ENCODE peak calls at places on chromosomes 7 and 10, in six cellular contexts. Y is AG09309, M is stomach, E is fibroblast of pulmonary artery, D is kidney epithelial cell, S is AG10803. K is an unnamed sample.

GRCh38 chr7:116505278-116505677 is 5.7 kb downstream of the CAV2 start:
- DNase-seq in E (no peak), Y (no peak), M (no peak), S (no peak), D (no peak), K (no peak)

GRCh38 chr10:7872041-7872442 is 53.7 kb downstream of the TAF3 start:
- DNase-seq in S (no peak), Y (no peak), E (peak; percentile 35), M (no peak), D (no peak), K (peak; percentile 34)

GRCh38 chr10:93804200-93804599 is 46.5 kb downstream of the LGI1 start:
- DNase-seq in D (no peak), M (no peak), Y (no peak), S (no peak), E (no peak), K (no peak)

GRCh38 chr10:122658356-122659049 is 41.1 kb downstream of the C10orf120 start:
- DNase-seq in Y (no peak), S (no peak), E (no peak), M (no peak), D (no peak), K (no peak)

GRCh38 chr7:129461809-129462208 is 27.6 kb downstream of the STRIP2 start:
- DNase-seq in E (no peak), M (no peak), D (no peak), S (no peak), Y (no peak), K (no peak)

GRCh38 chr10:33279276-33279675 is 55.2 kb downstream of the NRP1 start:
- DNase-seq in Y (no peak), D (no peak), M (no peak), S (peak; percentile 69), E (peak; percentile 45), K (no peak)

GRCh38 chr7:142964502-142965246 is 2.5 kb upstream of the KEL start:
- DNase-seq in Y (no peak), D (no peak), S (no peak), E (no peak), M (no peak), K (no peak)

GRCh38 chr10:28470873-28471704 is 61.8 kb upstream of the WAC start:
- DNase-seq in S (peak; percentile 46), D (no peak), Y (peak; percentile 7), E (no peak), M (no peak), K (no peak)

GRCh38 chr7:128458956-128459355 is 3.3 kb downstream of the HILPDA start:
- DNase-seq in D (no peak), M (no peak), E (no peak), Y (no peak), S (no peak), K (no peak)

GRCh38 chr7:98024075-98024474 is 34.1 kb upstream of the OCM2 start:
- DNase-seq in S (no peak), M (no peak), D (no peak), E (no peak), Y (no peak), K (no peak)

GRCh38 chr10:24435374-24435773 is 226.4 kb downstream of the KIAA1217 start:
- DNase-seq in S (peak; percentile 77), E (no peak), M (no peak), Y (peak; percentile 71), D (no peak), K (peak; percentile 55)

GRCh38 chr7:64775289-64775688 is 18.9 kb upstream of the ZNF138 start:
- DNase-seq in D (no peak), M (no peak), E (no peak), Y (no peak), S (no peak), K (no peak)

GRCh38 chr7:73823257-73823656 is 7.5 kb upstream of the CLDN4 start:
- DNase-seq in S (no peak), M (no peak), E (no peak), D (no peak), Y (no peak), K (no peak)

GRCh38 chr10:1033601-1034000 is 7.9 kb upstream of the IDI2 start:
- DNase-seq in M (no peak), S (no peak), E (no peak), Y (no peak), D (no peak), K (no peak)

GRCh38 chr10:79905322-79906314 is 43.3 kb downstream of the SFTPD start:
- DNase-seq in M (no peak), S (peak; percentile 58), Y (peak; percentile 11), D (peak; percentile 14), E (peak; percentile 12), K (peak; percentile 17)

GRCh38 chr10:3625959-3626751 is 158.9 kb downstream of the KLF6 start:
- DNase-seq in M (no peak), D (peak; percentile 45), E (peak; percentile 49), S (peak; percentile 43), Y (peak; percentile 65), K (peak; percentile 84)

GRCh38 chr7:70484255-70484654 is 647.7 kb upstream of the GALNT17 start:
- DNase-seq in E (no peak), S (no peak), Y (no peak), M (no peak), D (no peak), K (no peak)

GRCh38 chr7:92747041-92747835 is 89.1 kb downstream of the CDK6 start:
- DNase-seq in D (no peak), Y (no peak), E (no peak), M (no peak), S (peak; percentile 61), K (no peak)

GRCh38 chr7:128362670-128363069 is 1.2 kb upstream of the PRRT4 start:
- DNase-seq in Y (no peak), E (no peak), M (no peak), S (peak; percentile 15), D (no peak), K (no peak)

GRCh38 chr7:26655761-26656160 is 208.6 kb downstream of the SKAP2 start:
- DNase-seq in Y (no peak), S (no peak), D (no peak), E (no peak), M (no peak), K (no peak)

GRCh38 chr10:69073025-69073424 is 14.9 kb upstream of the SRGN start:
- DNase-seq in M (no peak), D (no peak), S (no peak), Y (no peak), E (no peak), K (no peak)

GRCh38 chr10:31774291-31774900 is 154.2 kb downstream of the ARHGAP12 start:
- DNase-seq in E (no peak), M (no peak), D (no peak), Y (no peak), S (peak; percentile 24), K (no peak)

GRCh38 chr7:138865843-138866242 is 67.8 kb upstream of the ATP6V0A4 start:
- DNase-seq in S (no peak), Y (no peak), D (no peak), M (no peak), E (peak; percentile 16), K (peak; percentile 46)

DNA sequence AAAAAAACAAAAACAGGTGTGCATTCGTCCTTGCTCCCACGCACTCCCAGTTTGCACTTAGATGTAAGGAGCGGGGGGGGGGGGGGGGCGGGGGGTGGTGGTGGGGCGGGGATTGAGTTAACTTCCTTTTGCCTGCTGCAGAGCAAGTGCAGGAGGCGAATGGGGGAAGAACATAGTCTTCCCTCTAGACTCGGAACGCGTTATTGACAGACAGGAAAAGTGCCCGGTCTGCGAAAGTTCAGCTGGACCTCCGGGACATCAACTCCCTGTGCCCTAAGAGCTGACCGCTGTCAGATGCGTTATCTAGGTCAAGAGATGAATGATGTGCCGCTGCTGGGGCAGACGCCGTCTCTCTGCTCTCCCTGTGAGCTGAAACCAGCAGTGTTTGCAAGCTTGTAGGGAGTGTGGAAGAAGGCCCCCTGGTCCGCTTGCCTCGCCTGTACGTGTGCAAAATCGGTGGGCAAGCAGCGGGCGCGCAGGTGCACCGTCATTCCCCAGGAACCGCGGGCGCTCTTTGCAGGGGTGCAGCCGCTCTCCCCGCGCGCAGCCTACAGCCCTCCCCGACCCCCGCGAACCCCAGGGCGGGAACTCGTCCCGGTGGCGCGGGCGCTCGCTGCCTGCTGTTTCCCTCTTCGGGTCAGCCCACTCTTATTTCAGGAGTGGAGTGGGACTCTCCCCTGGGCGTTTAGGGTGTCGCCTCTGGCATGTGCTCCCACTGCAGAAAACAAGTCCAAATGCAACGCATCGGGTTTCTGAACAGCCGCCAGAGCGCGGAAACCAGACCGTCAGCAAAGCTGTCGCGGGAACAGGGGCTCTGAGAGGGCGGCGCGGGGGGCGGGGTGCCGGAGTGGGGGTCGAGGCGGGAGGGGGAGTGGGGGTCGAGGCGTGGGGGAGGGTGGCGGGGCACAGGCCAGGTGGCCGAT is 1.9 kb upstream of the PFKFB3 start:
- DNase-seq in M (no peak), E (no peak), S (peak; percentile 25), D (no peak), Y (no peak), K (peak; percentile 49)
- H3K4me3 ChIP-seq in M (peak overlapping the region; percentile 77), E (peak overlapping the region; percentile 52), S (peak overlapping the region; percentile 63), D (peak overlapping the region; percentile 42), Y (peak overlapping the region; percentile 48), K (peak overlapping the region; percentile 59)

DNA sequence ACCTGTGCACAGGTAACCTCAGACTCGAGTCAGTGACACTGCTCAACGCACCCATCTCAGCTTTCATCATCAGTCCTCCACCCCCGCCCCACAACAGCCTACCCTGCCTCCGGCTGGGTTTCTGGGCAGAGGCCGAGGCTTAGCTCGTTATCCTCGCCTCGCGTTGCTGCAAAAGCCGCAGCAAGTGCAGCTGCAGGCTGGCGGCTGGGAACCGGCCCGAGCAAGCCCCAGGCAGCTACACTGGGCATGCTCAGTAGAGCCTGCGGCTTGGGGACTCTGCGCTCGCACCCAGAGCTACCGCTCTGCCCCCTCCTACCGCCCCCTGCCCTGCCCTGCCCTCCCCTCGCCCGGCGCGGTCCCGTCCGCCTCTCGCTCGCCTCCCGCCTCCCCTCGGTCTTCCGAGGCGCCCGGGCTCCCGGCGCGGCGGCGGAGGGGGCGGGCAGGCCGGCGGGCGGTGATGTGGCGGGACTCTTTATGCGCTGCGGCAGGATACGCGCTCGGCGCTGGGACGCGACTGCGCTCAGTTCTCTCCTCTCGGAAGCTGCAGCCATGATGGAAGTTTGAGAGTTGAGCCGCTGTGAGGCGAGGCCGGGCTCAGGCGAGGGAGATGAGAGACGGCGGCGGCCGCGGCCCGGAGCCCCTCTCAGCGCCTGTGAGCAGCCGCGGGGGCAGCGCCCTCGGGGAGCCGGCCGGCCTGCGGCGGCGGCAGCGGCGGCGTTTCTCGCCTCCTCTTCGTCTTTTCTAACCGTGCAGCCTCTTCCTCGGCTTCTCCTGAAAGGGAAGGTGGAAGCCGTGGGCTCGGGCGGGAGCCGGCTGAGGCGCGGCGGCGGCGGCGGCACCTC is at the start of the genes KLLN and PTEN:
- DNase-seq in D (no peak), Y (peak; percentile 84), S (peak; percentile 95), E (peak; percentile 95), M (peak; percentile 90), K (peak; percentile 95)
- TF ChIP-seq CTCF in D (no peak), Y (no peak), S (no peak), E (no peak), M (no peak), K (no peak)

GRCh38 chr10:110165239-110165638 is 42.2 kb upstream of the MXI1 start:
- DNase-seq in M (no peak), Y (no peak), E (no peak), S (no peak), D (no peak), K (no peak)
- H3K4me3 ChIP-seq in M (no peak overlapping the region), Y (no peak overlapping the region), E (no peak overlapping the region), S (no peak overlapping the region), D (no peak overlapping the region), K (no peak overlapping the region)

GRCh38 chr10:13659887-13660544 is 73.3 kb downstream of the PRPF18 start:
- DNase-seq in S (peak; percentile 82), M (peak; percentile 64), D (no peak), Y (peak; percentile 48), E (peak; percentile 71), K (peak; percentile 61)
- TF ChIP-seq CTCF in S (peak; percentile 91), M (peak; percentile 68), D (peak; percentile 89), Y (peak; percentile 94), E (peak; percentile 84), K (peak; percentile 95)